ENCODE peak calls at places on chromosomes 16 and 17, in six cellular contexts. V is NCI-H510A treated with DMSO at 0.1 percent for 48 hours; P is stimulated activated naive CD8-positive, alpha-beta T cell treated with anti-CD3 and anti-CD28 coated beads, Interleukin-15, Interleukin-2, amounts not matched to agents 100 U/mL and 50 U/mL, for 24 hours; N is CMK; Z is substantia nigra; X is activated CD8-positive, alpha-beta T cell treated with anti-CD3 and anti-CD28 coated beads, Interleukin-2, amount 10 ng/mL, durations not matched to agents 7 days and 5 days. H is an unnamed sample.

GRCh38 chr16:50604610-50605009 is 56.4 kb downstream of the NKD1 start:
- DNase-seq in V (no peak), P (no peak), N (no peak), Z (no peak), X (no peak), H (no peak)

GRCh38 chr17:82664701-82665182 is 16.5 kb upstream of the WDR45B start:
- DNase-seq in V (no peak), P (no peak), N (no peak), Z (no peak), X (no peak), H (no peak)

GRCh38 chr16:58466396-58466795 is 33.5 kb upstream of the NDRG4 start:
- DNase-seq in V (no peak), P (no peak), N (no peak), Z (no peak), X (no peak), H (no peak)

GRCh38 chr17:42312285-42313130 is 24.2 kb downstream of the STAT5A start:
- DNase-seq in V (peak), P (peak), N (peak), Z (peak), X (peak), H (peak)

GRCh38 chr16:86718118-86718517 is 139.8 kb downstream of the FOXL1 start:
- DNase-seq in V (no peak), P (peak), N (no peak), Z (no peak), X (no peak), H (no peak)

GRCh38 chr17:58172369-58173071 is 5.7 kb downstream of the OR4D2 start:
- DNase-seq in V (peak), P (peak), N (no peak), Z (no peak), X (peak), H (peak)

GRCh38 chr17:83092931-83093330 is 13.5 kb downstream of the METRNL start:
- DNase-seq in V (no peak), P (no peak), N (no peak), Z (no peak), X (no peak), H (no peak)

GRCh38 chr17:9290226-9290613 is 268.9 kb downstream of the NTN1 start:
- DNase-seq in V (no peak), P (no peak), N (no peak), Z (no peak), X (no peak), H (no peak)

GRCh38 chr17:3036800-3037199 is 26.6 kb downstream of the OR1D5 start:
- DNase-seq in V (no peak), P (no peak), N (no peak), Z (no peak), X (peak), H (no peak)

GRCh38 chr17:51120357-51120738 is 320 bp downstream of the SPAG9 start:
- DNase-seq in V (no peak), P (no peak), N (no peak), Z (no peak), X (peak), H (peak)

GRCh38 chr17:46928472-46929261 is 5.7 kb downstream of the GOSR2 start:
- DNase-seq in V (no peak), P (no peak), N (no peak), Z (no peak), X (no peak), H (no peak)